ENCODE peak calls at places on chromosome 17, in ten cellular contexts. P is heart right ventricle; V is right cardiac atrium; N is thoracic aorta; K is HCT116; H is uterus; F is tibial nerve; I is cardiac muscle cell; Y is CD8-positive, alpha-beta T cell; X is breast epithelium. L is an unnamed sample. For H3K4me1, the result is how much of the 10 kb centered on the place peaks cover.

GRCh38 chr17:15446036-15446435 is 21.4 kb downstream of the CDRT4 start:
- DNase-seq in P (no peak), V (no peak), N (no peak), K (no peak), H (no peak), F (no peak), I (no peak), Y (no peak), X (no peak), L (no peak)

GRCh38 chr17:17485420-17485819 is 8.6 kb downstream of the MED9 start:
- DNase-seq in P (no peak), V (no peak), N (no peak), K (no peak), H (no peak), F (no peak), I (no peak), Y (no peak), X (peak), L (no peak)

GRCh38 chr17:56943505-56944125 is 17.2 kb downstream of the COIL start:
- DNase-seq in P (no peak), V (no peak), N (no peak), K (no peak), H (no peak), F (no peak), I (peak), Y (no peak), X (no peak), L (no peak)

GRCh38 chr17:83135692-83136091 is 56.3 kb downstream of the METRNL start:
- DNase-seq in P (no peak), V (peak), N (no peak), K (no peak), H (peak), F (no peak), I (no peak), Y (no peak), X (peak), L (peak)

GRCh38 chr17:7293821-7294613 is 422 bp downstream of the YBX2 start:
- DNase-seq in P (no peak), V (peak), N (no peak), K (no peak), H (no peak), F (no peak), I (no peak), Y (no peak), X (no peak), L (peak)

GRCh38 chr17:21381076-21381706 is 5.0 kb downstream of the KCNJ12 start:
- DNase-seq in P (no peak), V (peak), N (no peak), K (no peak), H (no peak), F (no peak), I (no peak), Y (no peak), X (no peak), L (no peak)

GRCh38 chr17:5562172-5562571 is 22.1 kb downstream of the NLRP1 start:
- DNase-seq in P (no peak), V (no peak), N (no peak), K (no peak), H (no peak), F (no peak), I (no peak), Y (no peak), X (no peak), L (no peak)

GRCh38 chr17:2027528-2028233 is 2.3 kb upstream of the DPH1 start:
- DNase-seq in P (no peak), V (peak), N (no peak), K (no peak), H (no peak), F (no peak), I (peak), Y (no peak), X (no peak), L (no peak)

GRCh38 chr17:31533546-31534155 is 142.2 kb downstream of the RAB11FIP4 start:
- DNase-seq in P (no peak), V (peak), N (no peak), K (peak), H (peak), F (no peak), I (peak), Y (no peak), X (no peak), L (peak)

GRCh38 chr17:11278186-11278983 is 37.4 kb downstream of the SHISA6 start:
- DNase-seq in P (no peak), V (no peak), N (no peak), K (no peak), H (no peak), F (no peak), I (no peak), Y (no peak), X (no peak), L (no peak)

GRCh38 chr17:28807925-28808641 is 34.5 kb downstream of the FAM222B start:
- DNase-seq in P (no peak), V (no peak), N (no peak), K (peak), H (no peak), F (peak), I (peak), Y (no peak), X (no peak), L (no peak)

GRCh38 chr17:29570521-29570920 is 2.0 kb downstream of the TP53I13 start:
- DNase-seq in P (no peak), V (peak), N (no peak), K (no peak), H (no peak), F (no peak), I (no peak), Y (no peak), X (peak), L (peak)

GRCh38 chr17:79970576-79971068 is 65.0 kb downstream of the TBC1D16 start:
- DNase-seq in P (no peak), V (no peak), N (no peak), K (peak), H (peak), F (no peak), I (peak), Y (no peak), X (peak), L (no peak)

GRCh38 chr17:81601525-81602120 is 35.3 kb downstream of the NPLOC4 start:
- DNase-seq in P (no peak), V (no peak), N (no peak), K (peak), H (no peak), F (peak), I (peak), Y (peak), X (no peak), L (no peak)

GRCh38 chr17:78572277-78573205 is 4.7 kb downstream of the DNAH17 start:
- DNase-seq in P (no peak), V (peak), N (no peak), K (no peak), H (no peak), F (no peak), I (no peak), Y (no peak), X (no peak), L (no peak)

GRCh38 chr17:49132699-49133364 is at the start of gene B4GALNT2:
- DNase-seq in P (no peak), V (no peak), N (no peak), K (no peak), H (no peak), F (no peak), I (no peak), Y (no peak), X (no peak), L (peak)

GRCh38 chr17:42453544-42453943 is 5.1 kb upstream of the ATP6V0A1 start:
- DNase-seq in P (no peak), V (no peak), N (no peak), K (no peak), H (no peak), F (no peak), I (no peak), Y (no peak), X (no peak), L (no peak)

GRCh38 chr17:32840241-32840640 is 36.7 kb downstream of the MYO1D start:
- DNase-seq in P (no peak), V (no peak), N (no peak), K (no peak), H (no peak), F (no peak), I (no peak), Y (no peak), X (no peak), L (no peak)

GRCh38 chr17:3571043-3571900 is 13.7 kb upstream of the TRPV3 start:
- DNase-seq in P (no peak), V (no peak), N (no peak), K (no peak), H (no peak), F (no peak), I (no peak), Y (no peak), X (no peak), L (no peak)

GRCh38 chr17:81306898-81307510 is 11.9 kb upstream of the SLC38A10 start:
- DNase-seq in P (no peak), V (peak), N (no peak), K (no peak), H (no peak), F (no peak), I (no peak), Y (no peak), X (no peak), L (no peak)

GRCh38 chr17:42833771-42834422 is 700 bp downstream of the PSME3 start:
- DNase-seq in P (no peak), V (peak), N (no peak), K (no peak), H (no peak), F (no peak), I (no peak), Y (no peak), X (no peak), L (peak)

GRCh38 chr17:27464431-27464830 is 8.2 kb downstream of the KSR1 start:
- DNase-seq in P (no peak), V (no peak), N (no peak), K (no peak), H (no peak), F (no peak), I (no peak), Y (no peak), X (no peak), L (no peak)

GRCh38 chr17:31877341-31877740 is 18.3 kb upstream of the COPRS start:
- DNase-seq in P (no peak), V (no peak), N (no peak), K (no peak), H (no peak), F (no peak), I (no peak), Y (no peak), X (no peak), L (no peak)

GRCh38 chr17:10265100-10265810 is 66.8 kb upstream of the GAS7 start:
- DNase-seq in P (no peak), V (no peak), N (no peak), K (no peak), H (no peak), F (no peak), I (peak), Y (no peak), X (no peak), L (no peak)

GRCh38 chr17:80518392-80518791 is 26.2 kb upstream of the RPTOR start:
- DNase-seq in P (no peak), V (no peak), N (no peak), K (no peak), H (no peak), F (no peak), I (no peak), Y (no peak), X (no peak), L (no peak)

GRCh38 chr17:74750039-74750326 is 1.6 kb downstream of the NHERF1 start:
- DNase-seq in P (no peak), V (no peak), N (no peak), K (no peak), H (no peak), F (no peak), I (no peak), Y (no peak), X (no peak), L (no peak)

GRCh38 chr17:74752415-74752814 is 4.0 kb downstream of the NHERF1 start:
- DNase-seq in P (no peak), V (peak), N (no peak), K (no peak), H (no peak), F (no peak), I (no peak), Y (no peak), X (no peak), L (no peak)

GRCh38 chr17:74750327-74751069 is 2.1 kb downstream of the NHERF1 start:
- DNase-seq in P (no peak), V (peak), N (no peak), K (no peak), H (no peak), F (no peak), I (no peak), Y (no peak), X (no peak), L (no peak)

GRCh38 chr17:74749262-74750038 is 1.0 kb downstream of the NHERF1 start:
- DNase-seq in P (no peak), V (peak), N (no peak), K (no peak), H (no peak), F (no peak), I (no peak), Y (no peak), X (no peak), L (peak)

DNA sequence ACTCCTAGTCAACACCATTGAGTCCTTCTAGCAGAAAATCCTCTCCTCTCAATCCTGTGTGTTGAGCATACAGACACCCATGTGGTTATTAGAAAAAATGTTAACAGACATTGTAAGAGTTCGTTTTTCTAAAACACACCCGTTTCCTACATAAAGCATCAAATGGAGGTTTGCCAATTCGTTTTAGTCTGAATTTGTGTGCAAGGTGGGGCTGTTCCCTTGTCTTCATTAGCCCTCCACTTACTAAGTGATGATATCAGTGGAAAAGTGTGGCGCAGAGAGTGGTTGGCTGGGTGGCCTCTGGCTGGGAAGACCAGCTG is 2.7 kb downstream of the NHERF1 start:
- DNase-seq in P (no peak), V (no peak), N (no peak), K (no peak), H (no peak), F (no peak), I (no peak), Y (no peak), X (no peak), L (no peak)
- H3K4me1 ChIP-seq in P (under half), V (under half), N (under half), K (under half), H (under half), F (under half), I (under half), Y (half or more), X (under half), L (under half)

GRCh38 chr17:65025288-65025687 is 31.3 kb downstream of the GNA13 start:
- DNase-seq in P (no peak), V (no peak), N (no peak), K (no peak), H (no peak), F (no peak), I (no peak), Y (no peak), X (no peak), L (no peak)

GRCh38 chr17:65029605-65030308 is 26.8 kb downstream of the GNA13 start:
- DNase-seq in P (no peak), V (no peak), N (no peak), K (no peak), H (no peak), F (no peak), I (no peak), Y (no peak), X (no peak), L (no peak)

GRCh38 chr17:65030618-65031017 is 25.9 kb downstream of the GNA13 start:
- DNase-seq in P (no peak), V (no peak), N (no peak), K (no peak), H (no peak), F (no peak), I (no peak), Y (no peak), X (no peak), L (no peak)

GRCh38 chr17:65028537-65028843 is 28.1 kb downstream of the GNA13 start:
- DNase-seq in P (no peak), V (no peak), N (no peak), K (no peak), H (no peak), F (no peak), I (no peak), Y (no peak), X (no peak), L (no peak)

DNA sequence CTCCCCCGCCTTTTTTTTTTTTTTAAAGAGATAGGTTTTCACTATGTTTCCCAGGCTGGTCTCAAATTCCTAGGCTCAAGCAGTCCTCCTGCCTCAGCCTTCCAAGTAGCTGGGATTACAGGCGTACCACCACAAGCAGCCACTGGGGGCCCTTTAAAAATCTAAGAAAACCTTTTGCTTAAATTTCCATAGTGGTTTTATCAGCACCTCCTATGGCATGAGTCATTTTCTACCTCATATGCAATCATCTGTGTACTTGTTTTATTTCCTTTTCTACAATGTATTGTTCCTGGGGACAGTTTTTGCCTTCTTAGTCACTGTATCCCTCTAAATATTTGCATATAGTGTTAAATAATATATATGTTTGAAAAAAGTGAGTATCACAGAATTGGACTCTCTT is 29.2 kb downstream of the GNA13 start:
- DNase-seq in P (no peak), V (no peak), N (no peak), K (peak), H (no peak), F (no peak), I (peak), Y (no peak), X (no peak), L (no peak)
- H3K4me1 ChIP-seq in P (under half), V (under half), N (under half), K (under half), H (under half), F (under half), I (under half), Y (half or more), X (under half), L (under half)

DNA sequence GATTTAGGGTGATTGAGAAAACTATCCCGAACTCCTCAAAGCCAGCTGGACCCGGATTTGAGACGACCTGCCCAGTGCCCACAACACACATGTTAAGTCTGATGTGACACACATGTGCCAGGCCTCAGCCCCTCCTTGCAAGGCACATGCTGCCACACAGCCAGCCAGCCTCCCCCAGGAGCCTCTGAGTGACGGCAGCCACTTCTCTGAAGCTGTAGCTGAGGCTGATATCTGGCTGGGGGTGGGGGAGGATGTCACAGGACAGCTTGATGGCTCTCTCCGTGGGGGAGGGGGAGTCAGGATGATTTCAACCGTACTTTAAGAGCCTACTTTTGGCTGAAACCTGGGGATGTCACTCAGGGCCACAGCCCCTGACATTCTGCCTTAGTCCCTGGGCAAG is 40.9 kb downstream of the SRCIN1 start:
- DNase-seq in P (no peak), V (peak), N (no peak), K (no peak), H (no peak), F (no peak), I (no peak), Y (no peak), X (no peak), L (no peak)
- H3K4me1 ChIP-seq in P (under half), V (under half), N (under half), K (under half), H (under half), F (under half), I (under half), Y (under half), X (under half), L (under half)

GRCh38 chr17:36939059-36939943 is 2.0 kb downstream of the LHX1 start:
- DNase-seq in P (no peak), V (no peak), N (no peak), K (no peak), H (no peak), F (no peak), I (no peak), Y (no peak), X (no peak), L (no peak)
- H3K4me1 ChIP-seq in P (half or more), V (under half), N (under half), K (under half), H (under half), F (under half), I (under half), Y (half or more), X (under half), L (under half)

GRCh38 chr17:72465191-72466024 is 344.6 kb downstream of the SOX9 start:
- DNase-seq in P (no peak), V (no peak), N (no peak), K (peak), H (no peak), F (no peak), I (peak), Y (no peak), X (peak), L (peak)
- H3K4me1 ChIP-seq in P (under half), V (under half), N (under half), K (under half), H (under half), F (under half), I (under half), Y (under half), X (under half), L (under half)

GRCh38 chr17:40621558-40621957 is 26.1 kb downstream of the SMARCE1 start:
- DNase-seq in P (no peak), V (no peak), N (no peak), K (no peak), H (no peak), F (no peak), I (no peak), Y (no peak), X (no peak), L (no peak)
- H3K4me1 ChIP-seq in P (under half), V (under half), N (under half), K (under half), H (under half), F (under half), I (under half), Y (half or more), X (under half), L (under half)

GRCh38 chr17:39794249-39794970 is 56.7 kb downstream of the GRB7 start:
- DNase-seq in P (no peak), V (no peak), N (no peak), K (no peak), H (no peak), F (no peak), I (no peak), Y (no peak), X (no peak), L (no peak)
- H3K4me1 ChIP-seq in P (under half), V (under half), N (under half), K (under half), H (under half), F (under half), I (under half), Y (half or more), X (under half), L (under half)

DNA sequence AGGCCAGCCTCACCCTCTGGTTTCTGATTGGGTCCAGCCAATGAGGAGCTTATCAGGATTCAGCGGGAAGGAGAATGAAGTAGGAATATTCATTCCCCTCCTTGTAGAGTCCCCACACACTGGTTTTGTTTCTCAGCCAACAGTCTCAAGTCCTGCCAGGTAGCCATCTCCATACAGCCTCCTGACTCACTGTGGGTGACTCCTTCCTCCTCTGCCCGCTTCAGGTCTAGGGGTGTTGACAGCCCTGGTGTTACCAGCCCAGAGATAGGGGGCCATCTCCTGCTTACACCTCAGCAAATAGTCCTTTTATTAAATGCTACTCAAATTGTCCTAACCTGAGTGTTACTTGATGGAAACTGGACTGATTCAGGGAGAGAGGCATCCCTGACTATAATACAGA is 4.0 kb upstream of the MFAP4 start:
- DNase-seq in P (no peak), V (no peak), N (no peak), K (no peak), H (no peak), F (no peak), I (no peak), Y (no peak), X (no peak), L (no peak)
- H3K4me1 ChIP-seq in P (under half), V (under half), N (under half), K (under half), H (under half), F (under half), I (under half), Y (under half), X (under half), L (under half)

DNA sequence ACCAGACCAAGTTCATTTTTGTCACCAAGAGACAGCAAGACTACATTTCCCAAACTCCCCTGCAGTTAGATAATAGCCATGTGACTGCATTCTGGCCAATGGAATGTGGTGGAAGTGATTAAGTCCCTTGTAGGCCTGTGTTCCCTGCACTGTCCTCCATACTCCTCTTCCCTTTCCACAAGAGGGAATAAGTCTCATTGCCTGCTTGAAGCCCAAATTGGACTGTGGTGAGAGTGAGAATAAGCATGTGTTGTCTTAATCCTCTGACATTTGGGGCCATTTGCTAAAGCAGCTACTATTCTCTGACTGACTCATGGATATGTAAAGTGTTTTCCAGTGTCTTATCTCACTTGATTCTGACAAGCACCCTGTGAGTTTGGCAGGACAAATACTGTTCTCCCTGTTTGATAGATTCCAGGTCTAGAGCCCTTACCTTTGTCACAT is 20.7 kb downstream of the PIK3R6 start:
- DNase-seq in P (no peak), V (no peak), N (no peak), K (peak), H (no peak), F (no peak), I (peak), Y (no peak), X (no peak), L (no peak)
- H3K4me1 ChIP-seq in P (under half), V (under half), N (under half), K (under half), H (under half), F (under half), I (under half), Y (under half), X (under half), L (under half)

L was measured in kidney.